ENCODE peak calls at places on chromosome 3, in nine cellular contexts. F, D, I, U, P, O, Y, K and J are unnamed samples. For H3K4me1, the result is how much of the 10 kb centered on the place peaks cover.

GRCh38 chr3:147713234-147714133 is 304.3 kb downstream of the ZIC1 start:
- DNase-seq in F (no peak), U (no peak), D (no peak), O (no peak), I (no peak), P (no peak), K (no peak), Y (no peak), J (no peak)

GRCh38 chr3:61532739-61533500 is 28.5 kb upstream of the PTPRG start:
- DNase-seq in I (no peak), K (no peak), U (no peak), D (no peak), F (no peak), O (no peak), P (no peak), Y (no peak), J (no peak)

GRCh38 chr3:112117415-112117814 is 15.6 kb downstream of the GCSAM start:
- DNase-seq in D (no peak), K (no peak), O (no peak), U (no peak), Y (no peak), P (no peak), I (peak), F (no peak), J (no peak)

GRCh38 chr3:12235691-12236090 is 53.2 kb upstream of the PPARG start:
- DNase-seq in F (no peak), O (peak), P (no peak), U (no peak), I (no peak), K (no peak), Y (no peak), D (peak), J (no peak)

GRCh38 chr3:108645364-108645763 is 55.8 kb downstream of the DZIP3 start:
- DNase-seq in U (no peak), I (no peak), O (no peak), D (no peak), F (peak), K (no peak), Y (no peak), P (no peak), J (no peak)

GRCh38 chr3:64188810-64189560 is 36.3 kb downstream of the PRICKLE2 start:
- DNase-seq in K (no peak), I (no peak), U (no peak), O (peak), F (no peak), Y (no peak), P (peak), D (peak), J (no peak)

GRCh38 chr3:122660575-122660974 is 20.1 kb upstream of the PARP14 start:
- DNase-seq in D (no peak), Y (no peak), O (no peak), U (peak), K (no peak), P (no peak), I (peak), F (peak), J (no peak)

GRCh38 chr3:139120336-139120971 is 75.8 kb upstream of the PRR23C start:
- DNase-seq in D (peak), F (no peak), K (no peak), O (peak), I (no peak), P (peak), U (no peak), Y (no peak), J (peak)

GRCh38 chr3:50068134-50068533 is 20.6 kb upstream of the RBM5 start:
- DNase-seq in O (no peak), U (no peak), K (no peak), F (no peak), D (peak), P (no peak), I (no peak), Y (no peak), J (no peak)

GRCh38 chr3:194773216-194773615 is 87.5 kb downstream of the FAM43A start:
- DNase-seq in I (no peak), U (no peak), K (no peak), Y (no peak), F (no peak), P (no peak), O (peak), D (peak), J (no peak)

GRCh38 chr3:64220161-64220560 is 5.1 kb downstream of the PRICKLE2 start:
- DNase-seq in D (peak), P (peak), K (no peak), I (no peak), O (peak), Y (no peak), F (no peak), U (no peak), J (no peak)

GRCh38 chr3:16084887-16085286 is 89.6 kb upstream of the GALNT15 start:
- DNase-seq in P (no peak), K (no peak), I (no peak), Y (no peak), D (peak), U (no peak), O (peak), F (no peak), J (no peak)

GRCh38 chr3:53921296-53921695 is 29.6 kb upstream of the SELENOK start:
- DNase-seq in K (no peak), P (no peak), Y (peak), D (peak), U (no peak), F (peak), O (peak), I (peak), J (no peak)

GRCh38 chr3:153290278-153291015 is 128.4 kb downstream of the RAP2B start:
- DNase-seq in Y (no peak), O (peak), P (no peak), D (peak), F (no peak), I (peak), U (no peak), K (peak), J (no peak)

GRCh38 chr3:48013288-48013980 is 2.8 kb downstream of the MAP4 start:
- DNase-seq in O (peak), I (no peak), Y (no peak), P (peak), D (peak), U (peak), F (no peak), K (no peak), J (peak)

GRCh38 chr3:167814441-167814951 is 79.0 kb downstream of the SERPINI1 start:
- DNase-seq in Y (peak), P (peak), D (peak), K (no peak), O (peak), F (no peak), U (no peak), I (no peak), J (no peak)

GRCh38 chr3:138188013-138188352 is 882 bp downstream of the ARMC8 start:
- DNase-seq in U (no peak), D (peak), O (peak), Y (no peak), P (no peak), K (no peak), I (peak), F (no peak), J (no peak)

GRCh38 chr3:72453686-72454085 is 394.6 kb downstream of the SHQ1 start:
- DNase-seq in U (no peak), I (no peak), K (no peak), O (no peak), P (no peak), Y (no peak), F (no peak), D (peak), J (no peak)

GRCh38 chr3:184354740-184355139 is 6.7 kb downstream of the CLCN2 start:
- DNase-seq in D (no peak), O (no peak), F (no peak), U (no peak), Y (no peak), I (no peak), P (no peak), K (no peak), J (no peak)

GRCh38 chr3:16516695-16517481 is 3.4 kb upstream of the RFTN1 start:
- DNase-seq in Y (peak), U (peak), F (peak), I (no peak), D (peak), O (peak), K (no peak), P (peak), J (no peak)

GRCh38 chr3:180253283-180253682 is 216.5 kb upstream of the PEX5L start:
- DNase-seq in P (no peak), U (no peak), K (no peak), I (no peak), Y (no peak), D (no peak), O (peak), F (no peak), J (no peak)

GRCh38 chr3:27353221-27353620 is 16.0 kb downstream of the NEK10 start:
- DNase-seq in K (no peak), Y (no peak), D (peak), U (no peak), I (no peak), P (no peak), F (no peak), O (no peak), J (no peak)

GRCh38 chr3:108416111-108416869 is 94.1 kb downstream of the MYH15 start:
- DNase-seq in K (no peak), D (peak), I (no peak), F (no peak), Y (no peak), O (peak), P (no peak), U (no peak), J (no peak)

GRCh38 chr3:55790596-55791350 is 303.7 kb upstream of the WNT5A start:
- DNase-seq in I (no peak), F (no peak), Y (no peak), P (no peak), O (peak), K (no peak), U (no peak), D (no peak), J (no peak)

DNA sequence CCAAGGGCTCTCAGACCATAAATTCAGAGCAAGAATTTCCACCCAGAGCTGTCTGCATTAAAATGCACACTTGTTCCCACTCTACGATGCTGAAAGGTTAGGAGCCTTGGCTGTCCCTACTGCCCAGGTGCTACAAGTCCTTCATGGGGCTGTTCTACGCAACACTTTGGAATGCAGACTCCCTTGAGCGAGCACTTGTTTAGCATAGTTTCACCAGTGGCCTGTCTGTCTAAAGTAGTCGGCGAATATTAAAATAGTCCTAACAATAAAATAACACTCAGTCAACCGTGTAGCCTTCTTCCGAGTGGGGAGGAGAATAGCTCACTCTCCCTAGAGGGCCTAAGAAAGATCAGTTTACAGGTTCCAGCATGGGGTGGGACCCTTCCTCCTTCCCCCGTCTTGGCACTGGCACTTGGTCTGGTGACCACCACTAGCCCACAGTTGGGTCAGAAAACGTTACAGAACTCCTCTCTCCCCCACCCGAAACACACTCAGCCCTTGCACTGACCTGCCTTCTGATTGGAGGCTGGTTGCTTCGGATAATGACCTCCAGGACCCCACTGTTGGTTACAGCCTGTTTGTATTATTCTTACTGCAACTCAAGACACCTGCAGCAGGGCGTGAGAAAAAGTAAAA is at the start of gene CLDN16:
- DNase-seq in U (no peak), I (no peak), D (no peak), Y (no peak), P (no peak), F (peak), O (no peak), K (no peak), J (no peak)
- TF ChIP-seq EZH2phosphoT487 in U (no peak), I (no peak), D (no peak), Y (no peak), P (no peak), F (no peak), O (no peak), K (no peak), J (no peak)

DNA sequence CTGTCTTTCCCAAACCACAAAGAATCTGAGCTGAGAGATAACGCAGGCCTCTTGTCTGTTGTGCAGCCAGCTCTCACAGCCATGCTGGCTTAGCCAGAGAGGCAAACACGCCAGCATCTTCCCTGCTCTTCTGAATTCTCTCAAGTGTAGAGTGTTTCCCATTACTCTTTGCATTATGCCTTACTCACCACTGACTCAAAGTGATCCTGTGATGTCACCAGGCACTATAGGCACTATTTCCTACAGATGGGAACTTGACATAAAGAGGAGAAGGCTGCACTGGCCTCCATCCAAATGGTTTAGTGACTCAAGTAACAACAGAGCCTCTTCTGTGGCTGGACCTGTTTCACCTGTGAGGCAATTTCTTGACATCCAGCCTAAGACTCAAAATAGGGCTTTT is 44.4 kb downstream of the PDZRN3 start:
- DNase-seq in Y (no peak), D (peak), F (no peak), K (no peak), O (peak), U (no peak), P (peak), I (no peak), J (no peak)
- H3K4me1 ChIP-seq in Y (under half), D (under half), F (under half), K (under half), O (under half), U (under half), P (under half), I (under half), J (under half)

DNA sequence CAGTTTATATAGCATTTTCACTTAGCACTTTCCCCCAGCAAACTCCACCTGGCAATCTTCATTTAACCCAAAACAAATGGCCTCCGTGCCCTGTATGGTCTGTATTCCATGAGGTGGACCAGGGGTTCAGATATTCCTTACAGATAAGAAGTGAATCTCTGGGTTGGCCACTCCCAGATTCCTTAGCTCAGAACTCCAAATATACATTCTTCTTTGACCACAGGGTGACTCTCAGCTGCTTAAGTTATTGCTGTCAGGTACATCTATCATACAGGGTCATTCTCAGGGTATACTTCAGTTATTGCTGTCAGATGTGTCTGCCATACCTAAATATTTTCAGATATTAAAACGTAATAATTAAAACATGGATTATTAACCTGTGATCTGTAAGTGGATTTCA is 229.8 kb downstream of the TBL1XR1 start:
- DNase-seq in D (no peak), P (no peak), I (no peak), F (no peak), Y (no peak), K (no peak), U (no peak), O (peak), J (no peak)
- TF ChIP-seq EZH2phosphoT487 in D (no peak), P (no peak), I (no peak), F (no peak), Y (no peak), K (no peak), U (no peak), O (no peak), J (no peak)

GRCh38 chr3:14405120-14405885 is 2.9 kb downstream of the SLC6A6 start:
- DNase-seq in U (no peak), K (no peak), D (peak), Y (no peak), P (no peak), I (no peak), O (no peak), F (no peak), J (no peak)

GRCh38 chr3:14407203-14407602 is 4.8 kb downstream of the SLC6A6 start:
- DNase-seq in F (no peak), I (peak), K (no peak), O (no peak), D (no peak), Y (no peak), P (no peak), U (no peak), J (no peak)

GRCh38 chr3:14406762-14407161 is 4.4 kb downstream of the SLC6A6 start:
- DNase-seq in P (no peak), U (no peak), Y (no peak), K (no peak), O (no peak), F (no peak), D (no peak), I (no peak), J (no peak)

GRCh38 chr3:14405886-14406238 is 3.5 kb downstream of the SLC6A6 start:
- DNase-seq in F (no peak), Y (no peak), P (no peak), K (no peak), I (no peak), U (no peak), O (peak), D (no peak), J (no peak)

GRCh38 chr3:14406336-14406735 is 3.9 kb downstream of the SLC6A6 start:
- DNase-seq in P (no peak), D (no peak), O (no peak), K (no peak), U (no peak), F (no peak), I (no peak), Y (no peak), J (no peak)
- H3K4me1 ChIP-seq in P (under half), D (under half), O (half or more), K (under half), U (under half), F (under half), I (half or more), Y (under half), J (under half)

GRCh38 chr3:45950131-45950530 is 6.9 kb downstream of the CXCR6 start:
- DNase-seq in Y (no peak), F (no peak), P (no peak), K (no peak), D (no peak), I (no peak), U (no peak), O (no peak), J (no peak)

GRCh38 chr3:45952456-45952855 is 9.2 kb downstream of the CXCR6 start:
- DNase-seq in K (no peak), Y (no peak), P (no peak), I (no peak), U (no peak), O (no peak), D (peak), F (no peak), J (no peak)

GRCh38 chr3:45949432-45949831 is 6.2 kb downstream of the CXCR6 start:
- DNase-seq in P (no peak), D (no peak), F (no peak), K (no peak), Y (no peak), I (no peak), O (no peak), U (no peak), J (no peak)

GRCh38 chr3:45951946-45952345 is 8.7 kb downstream of the CXCR6 start:
- DNase-seq in P (no peak), O (no peak), I (no peak), D (no peak), F (no peak), U (no peak), Y (no peak), K (no peak), J (no peak)

GRCh38 chr3:45950686-45951600 is 7.7 kb downstream of the CXCR6 start:
- DNase-seq in O (no peak), I (no peak), U (no peak), D (no peak), P (no peak), K (no peak), Y (no peak), F (no peak), J (no peak)
- TF ChIP-seq EZH2phosphoT487 in O (no peak), I (no peak), U (no peak), D (no peak), P (no peak), K (no peak), Y (no peak), F (no peak), J (no peak)